ENCODE peak calls at places on chromosomes 11 and 22, in five cellular contexts. Y is stimulated activated CD4-positive, alpha-beta T cell treated with anti-CD3 and anti-CD28 coated beads, Interleukin-15, amount 100 ng/mL, for 1 hour; K is CD8-positive, alpha-beta memory T cell; W is GM13977; F is H1. I is an unnamed sample.

GRCh38 chr22:19223617-19224016 is 45.1 kb upstream of the SLC25A1 start:
- DNase-seq in K (no peak), W (no peak), Y (no peak), F (no peak), I (no peak)

GRCh38 chr11:35355102-35355749 is 64.1 kb downstream of the SLC1A2 start:
- DNase-seq in W (peak), K (no peak), F (no peak), Y (no peak), I (no peak)

GRCh38 chr11:125263268-125263790 is 98.8 kb downstream of the PKNOX2 start:
- DNase-seq in W (no peak), Y (no peak), K (no peak), F (peak), I (no peak)

GRCh38 chr11:118306556-118306955 is 2.0 kb downstream of the CD3E start:
- DNase-seq in K (no peak), Y (no peak), F (no peak), W (no peak), I (no peak)

GRCh38 chr11:128728767-128729587 is 35.1 kb downstream of the FLI1 start:
- DNase-seq in K (peak), F (no peak), W (no peak), Y (no peak), I (no peak)

GRCh38 chr11:62245271-62245753 is 3.3 kb downstream of the SCGB1D2 start:
- DNase-seq in F (peak), K (no peak), W (peak), Y (no peak), I (no peak)

GRCh38 chr22:30357650-30358215 is 926 bp downstream of the CCDC157 start:
- DNase-seq in W (no peak), Y (no peak), F (no peak), K (no peak), I (no peak)

GRCh38 chr11:34565417-34566208 is 52.0 kb upstream of the ELF5 start:
- DNase-seq in Y (no peak), W (peak), F (no peak), K (no peak), I (no peak)

GRCh38 chr22:47275479-47276218 is 513.2 kb downstream of the TBC1D22A start:
- DNase-seq in F (no peak), Y (no peak), K (no peak), W (no peak), I (no peak)

GRCh38 chr22:46934746-46935491 is 172.5 kb downstream of the TBC1D22A start:
- DNase-seq in K (no peak), Y (no peak), W (peak), F (peak), I (peak)

GRCh38 chr11:128926437-128927107 is 16.1 kb downstream of the TP53AIP1 start:
- DNase-seq in W (no peak), K (no peak), F (no peak), Y (no peak), I (no peak)

GRCh38 chr11:69131644-69132300 is 24.0 kb upstream of the SMIM38 start:
- DNase-seq in W (peak), K (no peak), Y (no peak), F (peak), I (no peak)

GRCh38 chr22:49432211-49432905 is 395.3 kb downstream of the BRD1 start:
- DNase-seq in W (no peak), Y (no peak), K (no peak), F (no peak), I (no peak)

GRCh38 chr11:43984039-43984438 is 41.6 kb downstream of the C11orf96 start:
- DNase-seq in K (no peak), F (no peak), W (no peak), Y (no peak), I (no peak)

GRCh38 chr22:50676211-50676636 is 3.6 kb downstream of the SHANK3 start:
- DNase-seq in Y (no peak), W (no peak), F (no peak), K (no peak), I (no peak)

GRCh38 chr22:46267431-46268279 is at the start of gene TTC38:
- DNase-seq in Y (peak), F (peak), W (peak), K (peak), I (peak)

GRCh38 chr11:48081151-48082010 is 101.0 kb downstream of the PTPRJ start:
- DNase-seq in Y (no peak), K (no peak), W (no peak), F (no peak), I (peak)

GRCh38 chr22:19852177-19852781 is 2.4 kb downstream of the GNB1L start:
- DNase-seq in W (peak), K (no peak), F (no peak), Y (no peak), I (no peak)

GRCh38 chr11:36037031-36037430 is 93.2 kb downstream of the LDLRAD3 start:
- DNase-seq in K (no peak), W (no peak), F (no peak), Y (no peak), I (no peak)

GRCh38 chr11:18063131-18063530 is 17.1 kb upstream of the TPH1 start:
- DNase-seq in Y (no peak), W (no peak), F (no peak), K (no peak), I (no peak)

GRCh38 chr11:1694064-1694845 is 2.7 kb upstream of the KRTAP5-6 start:
- DNase-seq in W (peak), K (peak), Y (peak), F (peak), I (peak)

GRCh38 chr22:29523761-29524160 is 29.8 kb downstream of the THOC5 start:
- DNase-seq in F (no peak), K (no peak), W (no peak), Y (no peak), I (no peak)